ENCODE peak calls at places on chromosome 1, in five cellular contexts. J is H1, F is DND-41, N is osteoblast, W is neural progenitor cell. I is an unnamed sample.

GRCh38 chr1:45654540-45655280 is 30.9 kb upstream of the CCDC17 start:
- DNase-seq in J (no peak), W (no peak), N (no peak), F (no peak), I (no peak)

GRCh38 chr1:24905355-24905978 is 24.6 kb downstream of the RUNX3 start:
- DNase-seq in N (peak), J (peak), W (no peak), F (no peak), I (no peak)

GRCh38 chr1:57319165-57319564 is 104.7 kb downstream of the DAB1 start:
- DNase-seq in J (no peak), W (no peak), N (no peak), F (no peak), I (no peak)

GRCh38 chr1:230283678-230284077 is 142.5 kb downstream of the PGBD5 start:
- DNase-seq in N (peak), W (no peak), J (no peak), F (no peak), I (no peak)

GRCh38 chr1:180571060-180571831 is 12.5 kb downstream of the OVAAL start:
- DNase-seq in F (no peak), J (no peak), W (no peak), N (peak), I (no peak)

GRCh38 chr1:182723195-182723594 is 38.8 kb upstream of the RGS8 start:
- DNase-seq in J (no peak), F (no peak), N (no peak), W (no peak), I (no peak)

GRCh38 chr1:5273280-5274003 is 619.0 kb downstream of the AJAP1 start:
- DNase-seq in J (no peak), N (no peak), F (no peak), W (peak), I (no peak)

GRCh38 chr1:156420209-156421061 is 51.4 kb downstream of the RHBG start:
- DNase-seq in J (peak), W (peak), F (no peak), N (peak), I (no peak)

GRCh38 chr1:230915079-230915478 is 46.8 kb upstream of the C1orf198 start:
- DNase-seq in J (no peak), F (no peak), W (no peak), N (no peak), I (no peak)

GRCh38 chr1:63807063-63807462 is 33.2 kb downstream of the ROR1 start:
- DNase-seq in W (no peak), J (no peak), F (no peak), N (no peak), I (no peak)

GRCh38 chr1:93960641-93961147 is 51.5 kb upstream of the GCLM start:
- DNase-seq in W (no peak), J (no peak), N (no peak), F (no peak), I (no peak)

GRCh38 chr1:196910208-196910607 is 22.4 kb downstream of the CFHR4 start:
- DNase-seq in W (no peak), N (no peak), J (no peak), F (no peak), I (no peak)

GRCh38 chr1:67429011-67429527 is 1.1 kb downstream of the SERBP1 start:
- DNase-seq in W (peak), J (no peak), F (peak), N (peak), I (no peak)

GRCh38 chr1:31573261-31573660 is 3.1 kb upstream of the TINAGL1 start:
- DNase-seq in J (peak), W (no peak), N (no peak), F (no peak), I (no peak)

GRCh38 chr1:65512383-65512782 is 91.9 kb downstream of the LEPR start:
- DNase-seq in W (no peak), N (no peak), F (no peak), J (no peak), I (no peak)
- H2AFZ ChIP-seq in W (no peak), N (no peak), F (no peak), J (no peak), I (no peak)

DNA sequence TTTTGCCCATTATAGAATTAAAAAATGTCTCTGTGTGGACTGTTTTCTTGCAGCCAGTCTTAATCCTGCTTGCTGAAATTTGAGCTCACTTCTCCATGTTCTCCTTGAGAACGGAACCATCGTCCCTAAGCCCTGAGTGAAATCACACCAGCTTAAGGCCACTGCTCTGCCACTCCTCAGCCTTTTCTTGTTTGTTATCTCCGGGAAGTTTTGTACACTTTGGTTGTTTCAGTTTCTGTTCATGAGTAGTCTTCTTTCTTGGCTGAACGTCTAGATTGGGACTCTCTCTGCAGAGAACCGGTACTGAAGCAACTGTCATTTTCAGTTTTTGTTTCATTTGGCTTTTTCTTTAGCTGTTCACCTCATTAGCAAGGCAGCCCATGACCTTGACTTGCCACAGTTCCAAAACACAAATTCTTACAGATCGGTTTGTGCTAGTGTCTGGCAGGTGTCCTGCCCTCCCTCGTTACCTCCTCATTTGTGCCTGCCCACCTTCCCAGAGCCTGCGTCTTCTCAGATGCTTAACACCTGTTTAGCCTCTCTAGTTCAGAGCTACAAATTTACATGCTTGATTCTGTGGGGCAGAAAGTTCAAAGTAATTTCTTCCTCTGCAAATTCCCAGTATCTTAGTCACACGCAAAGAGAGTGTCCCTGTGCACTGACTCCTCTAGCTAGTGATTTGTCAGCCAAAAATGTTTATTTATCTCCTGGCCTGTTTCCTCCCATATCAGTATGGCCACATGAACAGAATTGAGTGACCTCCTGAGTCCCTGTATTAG is 12.4 kb downstream of the PSEN2 start:
- DNase-seq in W (no peak), J (no peak), N (peak), F (peak), I (no peak)
- H2AFZ ChIP-seq in W (no peak), J (no peak), N (peak), F (peak), I (no peak)

GRCh38 chr1:51464828-51465227 is 54.2 kb downstream of the EPS15 start:
- DNase-seq in N (peak), W (no peak), J (no peak), F (no peak), I (no peak)

GRCh38 chr1:51469518-51469917 is 49.5 kb downstream of the EPS15 start:
- DNase-seq in N (no peak), F (no peak), W (no peak), J (no peak), I (no peak)

GRCh38 chr1:51463561-51463960 is 55.5 kb downstream of the EPS15 start:
- DNase-seq in J (no peak), N (no peak), F (no peak), W (no peak), I (no peak)
- H2AFZ ChIP-seq in J (no peak), N (no peak), F (no peak), W (no peak), I (no peak)

DNA sequence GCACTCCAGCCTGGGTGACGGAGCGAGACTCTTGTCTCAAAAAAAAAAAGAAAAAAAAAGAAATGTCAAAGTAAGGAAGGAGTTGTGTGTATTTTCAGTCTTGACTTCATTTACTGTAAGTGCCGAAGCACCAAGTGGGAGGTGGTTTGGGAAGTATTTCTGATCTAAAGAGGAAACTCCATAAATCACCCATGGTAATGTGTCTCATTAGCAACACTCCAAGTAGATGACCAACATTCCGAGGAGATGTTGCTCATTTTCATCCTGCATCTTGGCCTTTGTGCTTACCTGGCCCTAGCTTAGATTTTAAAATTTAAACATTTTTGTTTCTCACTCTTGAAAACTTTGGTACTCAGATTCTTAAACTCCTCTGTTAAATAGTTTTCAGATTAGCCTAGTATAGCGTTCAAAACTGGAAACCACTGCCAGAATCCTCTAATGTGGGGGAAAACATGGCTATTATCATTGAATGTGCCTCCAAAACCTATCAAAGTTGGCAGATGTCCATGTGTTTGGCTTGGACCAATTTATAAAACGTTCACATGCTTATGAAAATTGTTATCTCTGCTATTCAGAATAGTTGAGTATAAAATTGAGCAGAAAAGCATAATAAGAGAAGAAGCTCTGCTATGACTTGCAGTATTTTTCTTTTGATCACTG is 110.4 kb downstream of the NFIA start:
- DNase-seq in F (no peak), N (no peak), J (no peak), W (no peak), I (no peak)
- H2AFZ ChIP-seq in F (no peak), N (no peak), J (no peak), W (no peak), I (no peak)

GRCh38 chr1:235758931-235759330 is 107.8 kb downstream of the LYST start:
- DNase-seq in F (no peak), N (no peak), J (no peak), W (no peak), I (no peak)
- H2AFZ ChIP-seq in F (no peak), N (no peak), J (peak), W (no peak), I (no peak)

GRCh38 chr1:204192589-204193352 is 3.5 kb downstream of the KISS1 start:
- DNase-seq in N (no peak), F (no peak), J (no peak), W (no peak), I (no peak)

GRCh38 chr1:204191481-204191880 is 4.8 kb downstream of the KISS1 start:
- DNase-seq in W (no peak), J (no peak), F (no peak), N (peak), I (no peak)

GRCh38 chr1:204192046-204192445 is 4.2 kb downstream of the KISS1 start:
- DNase-seq in F (no peak), N (no peak), W (no peak), J (no peak), I (no peak)

GRCh38 chr1:204188959-204189639 is 7.2 kb downstream of the KISS1 start:
- DNase-seq in W (no peak), F (no peak), N (peak), J (no peak), I (no peak)

GRCh38 chr1:204190212-204191211 is 5.8 kb downstream of the KISS1 start:
- DNase-seq in F (peak), J (peak), N (peak), W (peak), I (no peak)
- H2AFZ ChIP-seq in F (no peak), J (no peak), N (no peak), W (no peak), I (peak)

GRCh38 chr1:75127916-75128717 is 6.1 kb upstream of the LHX8 start:
- DNase-seq in J (no peak), W (no peak), F (no peak), N (peak), I (no peak)

GRCh38 chr1:75130865-75131592 is 3.2 kb upstream of the LHX8 start:
- DNase-seq in W (peak), N (peak), J (peak), F (no peak), I (peak)

GRCh38 chr1:75130312-75130677 is 3.9 kb upstream of the LHX8 start:
- DNase-seq in N (peak), F (no peak), W (peak), J (peak), I (peak)

GRCh38 chr1:75131593-75132420 is 2.4 kb upstream of the LHX8 start:
- DNase-seq in W (peak), F (no peak), J (peak), N (peak), I (peak)

GRCh38 chr1:75129660-75130311 is 4.4 kb upstream of the LHX8 start:
- DNase-seq in N (peak), F (no peak), J (peak), W (no peak), I (peak)
- H2AFZ ChIP-seq in N (no peak), F (no peak), J (no peak), W (peak), I (peak)

GRCh38 chr1:19792237-19793002 is 7.3 kb downstream of the TMCO4 start:
- DNase-seq in J (no peak), W (no peak), F (no peak), N (no peak), I (no peak)
- H2AFZ ChIP-seq in J (no peak), W (no peak), F (no peak), N (no peak), I (no peak)

DNA sequence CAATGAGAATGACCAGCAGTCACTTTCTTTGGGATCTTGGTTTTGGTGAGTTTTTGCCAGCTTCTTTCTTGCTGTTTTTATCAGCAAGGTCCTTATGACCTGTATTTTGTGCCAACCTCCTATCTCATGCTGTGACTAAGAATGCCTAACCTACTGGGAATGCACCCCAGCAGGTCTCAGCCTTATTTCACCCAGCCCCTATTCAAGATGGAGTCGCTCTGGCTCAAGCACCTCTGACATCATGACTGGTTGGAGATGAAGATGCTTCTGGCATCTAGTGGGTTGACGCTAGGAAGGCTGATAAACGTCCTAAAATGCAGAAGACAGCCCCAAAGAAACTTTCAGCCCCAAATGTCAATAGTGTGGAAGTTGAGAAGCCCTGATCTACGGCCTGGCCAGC is 33.6 kb upstream of the NHLH2 start:
- DNase-seq in N (no peak), W (no peak), J (no peak), F (no peak), I (no peak)
- H2AFZ ChIP-seq in N (peak), W (no peak), J (no peak), F (no peak), I (no peak)

DNA sequence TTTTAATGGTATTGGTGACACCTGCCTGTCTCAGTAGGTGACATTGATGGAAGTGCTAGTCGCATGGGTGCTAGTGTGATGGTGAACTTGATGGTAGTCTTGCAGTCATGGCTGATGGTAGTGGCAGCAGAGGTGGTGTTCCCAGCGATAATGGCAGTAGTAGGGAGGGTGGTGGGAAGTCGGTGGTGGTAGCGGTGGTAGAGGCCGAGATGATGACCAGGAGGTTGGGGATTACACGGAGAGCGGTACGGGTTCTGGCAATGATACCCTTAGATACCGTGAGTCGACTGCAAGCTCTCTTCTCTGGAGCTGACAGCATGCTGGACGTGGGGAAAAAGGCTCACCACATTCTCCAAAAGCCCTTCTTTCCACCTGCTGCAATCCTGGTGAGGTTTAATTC is 99.4 kb upstream of the SLC2A1 start:
- DNase-seq in W (no peak), N (no peak), J (no peak), F (no peak), I (no peak)
- H2AFZ ChIP-seq in W (peak), N (no peak), J (peak), F (no peak), I (peak)